ENCODE peak calls at places on chromosome 12, in eight cellular contexts. One of them, this sample, is unnamed.

GRCh38 chr12:115983226-115983798 is 294.2 kb downstream of the MED13L start:
- DNase-seq in tibial nerve: no peak
- DNase-seq in ovary: no peak
- DNase-seq in transverse colon: no peak
- DNase-seq in adrenal gland: no peak
- DNase-seq in esophagus squamous epithelium: no peak
- DNase-seq in GM12891: no peak
- DNase-seq in endothelial cell of umbilical vein: peak; percentile 9
- DNase-seq in this sample: peak; percentile 50

GRCh38 chr12:96471368-96472040 is 17.9 kb upstream of the CFAP54 start:
- DNase-seq in endothelial cell of umbilical vein: peak; percentile 14
- DNase-seq in tibial nerve: no peak
- DNase-seq in transverse colon: no peak
- DNase-seq in ovary: no peak
- DNase-seq in esophagus squamous epithelium: no peak
- DNase-seq in adrenal gland: no peak
- DNase-seq in GM12891: no peak
- DNase-seq in this sample: no peak

GRCh38 chr12:107655281-107656065 is 30.1 kb upstream of the PWP1 start:
- DNase-seq in adrenal gland: no peak
- DNase-seq in transverse colon: peak; percentile 14
- DNase-seq in endothelial cell of umbilical vein: peak; percentile 67
- DNase-seq in ovary: no peak
- DNase-seq in esophagus squamous epithelium: no peak
- DNase-seq in GM12891: no peak
- DNase-seq in tibial nerve: no peak
- DNase-seq in this sample: no peak

GRCh38 chr12:45215419-45216296 is at the start of gene ANO6:
- DNase-seq in GM12891: peak; percentile 60
- DNase-seq in ovary: peak; percentile 81
- DNase-seq in endothelial cell of umbilical vein: peak; percentile 93
- DNase-seq in adrenal gland: peak; percentile 89
- DNase-seq in transverse colon: peak; percentile 92
- DNase-seq in esophagus squamous epithelium: peak; percentile 29
- DNase-seq in tibial nerve: peak; percentile 70
- DNase-seq in this sample: peak; percentile 69

GRCh38 chr12:2412305-2412643 is 359.5 kb downstream of the CACNA1C start:
- DNase-seq in GM12891: no peak
- DNase-seq in endothelial cell of umbilical vein: no peak
- DNase-seq in transverse colon: no peak
- DNase-seq in ovary: no peak
- DNase-seq in adrenal gland: no peak
- DNase-seq in esophagus squamous epithelium: no peak
- DNase-seq in tibial nerve: no peak
- DNase-seq in this sample: no peak

GRCh38 chr12:131116437-131117117 is 162.9 kb downstream of the ADGRD1 start:
- DNase-seq in GM12891: no peak
- DNase-seq in transverse colon: no peak
- DNase-seq in endothelial cell of umbilical vein: no peak
- DNase-seq in adrenal gland: no peak
- DNase-seq in ovary: no peak
- DNase-seq in esophagus squamous epithelium: no peak
- DNase-seq in tibial nerve: no peak
- DNase-seq in this sample: no peak

GRCh38 chr12:50677858-50678257 is 86.0 kb upstream of the ATF1 start:
- DNase-seq in endothelial cell of umbilical vein: no peak
- DNase-seq in transverse colon: no peak
- DNase-seq in esophagus squamous epithelium: no peak
- DNase-seq in adrenal gland: no peak
- DNase-seq in ovary: no peak
- DNase-seq in tibial nerve: no peak
- DNase-seq in GM12891: no peak
- DNase-seq in this sample: no peak

GRCh38 chr12:89529738-89530137 is 3.9 kb upstream of the POC1B start:
- DNase-seq in GM12891: peak; percentile 16
- DNase-seq in endothelial cell of umbilical vein: peak; percentile 73
- DNase-seq in tibial nerve: no peak
- DNase-seq in adrenal gland: no peak
- DNase-seq in ovary: no peak
- DNase-seq in transverse colon: no peak
- DNase-seq in esophagus squamous epithelium: no peak
- DNase-seq in this sample: peak; percentile 82

GRCh38 chr12:12883369-12884001 is 7.9 kb upstream of the GPRC5A start:
- DNase-seq in esophagus squamous epithelium: no peak
- DNase-seq in endothelial cell of umbilical vein: peak; percentile 87
- DNase-seq in transverse colon: no peak
- DNase-seq in adrenal gland: no peak
- DNase-seq in GM12891: no peak
- DNase-seq in ovary: no peak
- DNase-seq in tibial nerve: no peak
- DNase-seq in this sample: no peak

GRCh38 chr12:23929906-23930305 is 19.6 kb downstream of the SOX5 start:
- DNase-seq in tibial nerve: no peak
- DNase-seq in endothelial cell of umbilical vein: no peak
- DNase-seq in transverse colon: no peak
- DNase-seq in GM12891: no peak
- DNase-seq in ovary: no peak
- DNase-seq in esophagus squamous epithelium: no peak
- DNase-seq in adrenal gland: no peak
- DNase-seq in this sample: no peak

GRCh38 chr12:124674937-124675336 is 107.5 kb upstream of the NCOR2 start:
- DNase-seq in tibial nerve: no peak
- DNase-seq in adrenal gland: no peak
- DNase-seq in esophagus squamous epithelium: no peak
- DNase-seq in ovary: no peak
- DNase-seq in transverse colon: no peak
- DNase-seq in endothelial cell of umbilical vein: no peak
- DNase-seq in GM12891: no peak
- DNase-seq in this sample: no peak

GRCh38 chr12:103442822-103443221 is 52.9 kb downstream of the C12orf42 start:
- DNase-seq in esophagus squamous epithelium: no peak
- DNase-seq in endothelial cell of umbilical vein: no peak
- DNase-seq in ovary: no peak
- DNase-seq in transverse colon: no peak
- DNase-seq in tibial nerve: no peak
- DNase-seq in GM12891: no peak
- DNase-seq in adrenal gland: no peak
- DNase-seq in this sample: no peak

GRCh38 chr12:121144416-121144914 is 11.8 kb downstream of the P2RX7 start:
- DNase-seq in adrenal gland: peak; percentile 52
- DNase-seq in tibial nerve: no peak
- DNase-seq in transverse colon: no peak
- DNase-seq in endothelial cell of umbilical vein: no peak
- DNase-seq in GM12891: no peak
- DNase-seq in esophagus squamous epithelium: no peak
- DNase-seq in ovary: no peak
- DNase-seq in this sample: no peak

GRCh38 chr12:3611853-3612703 is 121.1 kb downstream of the PRMT8 start:
- DNase-seq in ovary: no peak
- DNase-seq in GM12891: no peak
- DNase-seq in transverse colon: no peak
- DNase-seq in tibial nerve: no peak
- DNase-seq in endothelial cell of umbilical vein: no peak
- DNase-seq in esophagus squamous epithelium: no peak
- DNase-seq in adrenal gland: no peak
- DNase-seq in this sample: no peak

GRCh38 chr12:112992541-112993398 is 14.5 kb downstream of the OAS2 start:
- DNase-seq in tibial nerve: peak; percentile 18
- DNase-seq in esophagus squamous epithelium: no peak
- DNase-seq in endothelial cell of umbilical vein: peak; percentile 77
- DNase-seq in GM12891: no peak
- DNase-seq in transverse colon: peak; percentile 54
- DNase-seq in adrenal gland: peak; percentile 58
- DNase-seq in ovary: no peak
- DNase-seq in this sample: peak; percentile 34

GRCh38 chr12:81329088-81329487 is 251.2 kb downstream of the ACSS3 start:
- DNase-seq in ovary: no peak
- DNase-seq in transverse colon: no peak
- DNase-seq in esophagus squamous epithelium: no peak
- DNase-seq in GM12891: no peak
- DNase-seq in endothelial cell of umbilical vein: peak; percentile 2
- DNase-seq in tibial nerve: no peak
- DNase-seq in adrenal gland: no peak
- DNase-seq in this sample: peak; percentile 6

GRCh38 chr12:131783915-131784541 is 44.2 kb upstream of the MMP17 start:
- DNase-seq in GM12891: no peak
- DNase-seq in tibial nerve: no peak
- DNase-seq in adrenal gland: peak; percentile 56
- DNase-seq in transverse colon: no peak
- DNase-seq in esophagus squamous epithelium: no peak
- DNase-seq in ovary: no peak
- DNase-seq in endothelial cell of umbilical vein: no peak
- DNase-seq in this sample: peak; percentile 27

GRCh38 chr12:79274571-79275064 is 410.0 kb downstream of the SYT1 start:
- DNase-seq in endothelial cell of umbilical vein: no peak
- DNase-seq in adrenal gland: no peak
- DNase-seq in GM12891: no peak
- DNase-seq in ovary: no peak
- DNase-seq in transverse colon: no peak
- DNase-seq in tibial nerve: no peak
- DNase-seq in esophagus squamous epithelium: no peak
- DNase-seq in this sample: no peak

GRCh38 chr12:122080149-122081107 is 1.9 kb downstream of the MLXIP start:
- DNase-seq in adrenal gland: peak; percentile 92
- DNase-seq in esophagus squamous epithelium: no peak
- DNase-seq in tibial nerve: peak; percentile 44
- DNase-seq in endothelial cell of umbilical vein: peak; percentile 91
- DNase-seq in ovary: peak; percentile 77
- DNase-seq in GM12891: no peak
- DNase-seq in transverse colon: peak; percentile 75
- DNase-seq in this sample: peak; percentile 75

GRCh38 chr12:6169107-6169440 is 31.1 kb upstream of the CD9 start:
- DNase-seq in tibial nerve: no peak
- DNase-seq in GM12891: no peak
- DNase-seq in endothelial cell of umbilical vein: peak; percentile 30
- DNase-seq in adrenal gland: no peak
- DNase-seq in ovary: no peak
- DNase-seq in esophagus squamous epithelium: no peak
- DNase-seq in transverse colon: no peak
- DNase-seq in this sample: no peak

GRCh38 chr12:6165418-6165817 is 34.8 kb upstream of the CD9 start:
- DNase-seq in GM12891: no peak
- DNase-seq in esophagus squamous epithelium: no peak
- DNase-seq in transverse colon: no peak
- DNase-seq in endothelial cell of umbilical vein: no peak
- DNase-seq in ovary: no peak
- DNase-seq in adrenal gland: no peak
- DNase-seq in tibial nerve: no peak
- DNase-seq in this sample: no peak

GRCh38 chr12:6166808-6167207 is 33.4 kb upstream of the CD9 start:
- DNase-seq in adrenal gland: no peak
- DNase-seq in GM12891: no peak
- DNase-seq in ovary: no peak
- DNase-seq in esophagus squamous epithelium: no peak
- DNase-seq in endothelial cell of umbilical vein: no peak
- DNase-seq in transverse colon: no peak
- DNase-seq in tibial nerve: no peak
- DNase-seq in this sample: no peak

GRCh38 chr12:6171409-6172015 is 28.7 kb upstream of the CD9 start:
- DNase-seq in adrenal gland: peak; percentile 36
- DNase-seq in ovary: no peak
- DNase-seq in tibial nerve: no peak
- DNase-seq in endothelial cell of umbilical vein: peak; percentile 99
- DNase-seq in GM12891: no peak
- DNase-seq in transverse colon: no peak
- DNase-seq in esophagus squamous epithelium: no peak
- DNase-seq in this sample: no peak

GRCh38 chr12:6167327-6168280 is 32.6 kb upstream of the CD9 start:
- DNase-seq in endothelial cell of umbilical vein: peak; percentile 99
- DNase-seq in esophagus squamous epithelium: no peak
- DNase-seq in adrenal gland: peak; percentile 92
- DNase-seq in tibial nerve: no peak
- DNase-seq in GM12891: peak; percentile 36
- DNase-seq in transverse colon: peak; percentile 45
- DNase-seq in ovary: no peak
- DNase-seq in this sample: peak; percentile 26
- TF ChIP-seq POLR2A in endothelial cell of umbilical vein: peak; percentile 76
- TF ChIP-seq POLR2A in esophagus squamous epithelium: no peak
- TF ChIP-seq POLR2A in adrenal gland: peak; percentile 30
- TF ChIP-seq POLR2A in tibial nerve: no peak
- TF ChIP-seq POLR2A in GM12891: no peak
- TF ChIP-seq POLR2A in transverse colon: no peak
- TF ChIP-seq POLR2A in ovary: no peak
- TF ChIP-seq POLR2A in this sample: peak; percentile 41

GRCh38 chr12:52085682-52086180 is 6.2 kb downstream of the SMIM41 start:
- DNase-seq in adrenal gland: no peak
- DNase-seq in ovary: no peak
- DNase-seq in endothelial cell of umbilical vein: no peak
- DNase-seq in esophagus squamous epithelium: no peak
- DNase-seq in tibial nerve: no peak
- DNase-seq in transverse colon: no peak
- DNase-seq in GM12891: no peak
- DNase-seq in this sample: no peak
- TF ChIP-seq POLR2A in adrenal gland: no peak
- TF ChIP-seq POLR2A in ovary: no peak
- TF ChIP-seq POLR2A in endothelial cell of umbilical vein: no peak
- TF ChIP-seq POLR2A in esophagus squamous epithelium: no peak
- TF ChIP-seq POLR2A in tibial nerve: no peak
- TF ChIP-seq POLR2A in transverse colon: no peak
- TF ChIP-seq POLR2A in GM12891: no peak
- TF ChIP-seq POLR2A in this sample: no peak

GRCh38 chr12:9730591-9730990 is 2.3 kb downstream of the CLECL1 start:
- DNase-seq in esophagus squamous epithelium: no peak
- DNase-seq in endothelial cell of umbilical vein: no peak
- DNase-seq in transverse colon: no peak
- DNase-seq in ovary: no peak
- DNase-seq in tibial nerve: no peak
- DNase-seq in adrenal gland: no peak
- DNase-seq in GM12891: no peak
- DNase-seq in this sample: no peak

GRCh38 chr12:9735601-9736000 is 2.7 kb upstream of the CLECL1 start:
- DNase-seq in endothelial cell of umbilical vein: no peak
- DNase-seq in GM12891: no peak
- DNase-seq in tibial nerve: no peak
- DNase-seq in ovary: no peak
- DNase-seq in adrenal gland: no peak
- DNase-seq in esophagus squamous epithelium: no peak
- DNase-seq in transverse colon: no peak
- DNase-seq in this sample: no peak

GRCh38 chr12:9731797-9732196 is 1.1 kb downstream of the CLECL1 start:
- DNase-seq in GM12891: no peak
- DNase-seq in tibial nerve: no peak
- DNase-seq in endothelial cell of umbilical vein: no peak
- DNase-seq in adrenal gland: no peak
- DNase-seq in transverse colon: no peak
- DNase-seq in esophagus squamous epithelium: no peak
- DNase-seq in ovary: no peak
- DNase-seq in this sample: no peak

GRCh38 chr12:9731393-9731792 is 1.5 kb downstream of the CLECL1 start:
- DNase-seq in GM12891: no peak
- DNase-seq in ovary: no peak
- DNase-seq in adrenal gland: no peak
- DNase-seq in transverse colon: no peak
- DNase-seq in endothelial cell of umbilical vein: no peak
- DNase-seq in esophagus squamous epithelium: no peak
- DNase-seq in tibial nerve: no peak
- DNase-seq in this sample: no peak

GRCh38 chr12:9732966-9733461 is at the start of gene CLECL1:
- DNase-seq in ovary: no peak
- DNase-seq in adrenal gland: no peak
- DNase-seq in GM12891: no peak
- DNase-seq in tibial nerve: no peak
- DNase-seq in esophagus squamous epithelium: no peak
- DNase-seq in endothelial cell of umbilical vein: no peak
- DNase-seq in transverse colon: no peak
- DNase-seq in this sample: no peak
- TF ChIP-seq POLR2A in ovary: no peak
- TF ChIP-seq POLR2A in adrenal gland: no peak
- TF ChIP-seq POLR2A in GM12891: peak; percentile 50
- TF ChIP-seq POLR2A in tibial nerve: no peak
- TF ChIP-seq POLR2A in esophagus squamous epithelium: no peak
- TF ChIP-seq POLR2A in endothelial cell of umbilical vein: no peak
- TF ChIP-seq POLR2A in transverse colon: no peak
- TF ChIP-seq POLR2A in this sample: no peak

GRCh38 chr12:8033153-8034044 is 883 bp downstream of the FOXJ2 start:
- DNase-seq in ovary: peak; percentile 78
- DNase-seq in transverse colon: peak; percentile 55
- DNase-seq in adrenal gland: peak; percentile 58
- DNase-seq in GM12891: peak; percentile 37
- DNase-seq in tibial nerve: peak; percentile 48
- DNase-seq in esophagus squamous epithelium: no peak
- DNase-seq in endothelial cell of umbilical vein: peak; percentile 54
- DNase-seq in this sample: peak; percentile 89
- TF ChIP-seq POLR2A in ovary: no peak
- TF ChIP-seq POLR2A in transverse colon: no peak
- TF ChIP-seq POLR2A in adrenal gland: no peak
- TF ChIP-seq POLR2A in GM12891: no peak
- TF ChIP-seq POLR2A in tibial nerve: no peak
- TF ChIP-seq POLR2A in esophagus squamous epithelium: no peak
- TF ChIP-seq POLR2A in endothelial cell of umbilical vein: no peak
- TF ChIP-seq POLR2A in this sample: peak; percentile 89

This sample was measured in erythroblast.